ENCODE peak calls at places on chromosome 5, in six cellular contexts. B is endodermal cell, Q is HFF-Myc, A is fibroblast of the aortic adventitia, Z is AG09309, S is thyroid gland. C is an unnamed sample.

GRCh38 chr5:167982-168660 is 23.2 kb upstream of the LRRC14B start:
- DNase-seq in B (no peak), Q (peak; percentile 98), A (peak; percentile 91), Z (peak; percentile 96), S (no peak), C (peak; percentile 98)

GRCh38 chr5:181052928-181053759 is 13.1 kb downstream of the BTNL9 start:
- DNase-seq in B (peak; percentile 70), Q (no peak), A (no peak), Z (no peak), S (no peak), C (no peak)

GRCh38 chr5:136814621-136815378 is 449.5 kb upstream of the TRPC7 start:
- DNase-seq in B (no peak), Q (no peak), A (peak; percentile 82), Z (peak; percentile 52), S (no peak), C (peak; percentile 60)

GRCh38 chr5:54725391-54726280 is 208.1 kb downstream of the SNX18 start:
- DNase-seq in B (no peak), Q (no peak), A (no peak), Z (no peak), S (no peak), C (peak; percentile 20)

GRCh38 chr5:161545701-161546462 is 643 bp downstream of the GABRB2 start:
- DNase-seq in B (peak; percentile 62), Q (no peak), A (peak; percentile 0), Z (no peak), S (no peak), C (no peak)

GRCh38 chr5:9599391-9599790 is 30.8 kb downstream of the TAS2R1 start:
- DNase-seq in B (peak; percentile 91), Q (no peak), A (no peak), Z (no peak), S (no peak), C (no peak)

GRCh38 chr5:81782811-81783210 is 31.9 kb upstream of the SSBP2 start:
- DNase-seq in B (no peak), Q (no peak), A (peak; percentile 27), Z (no peak), S (no peak), C (peak; percentile 17)

GRCh38 chr5:10151656-10152055 is 98.0 kb downstream of the ATPSCKMT start:
- DNase-seq in B (no peak), Q (no peak), A (no peak), Z (no peak), S (no peak), C (no peak)

GRCh38 chr5:37714756-37715155 is 125.1 kb downstream of the GDNF start:
- DNase-seq in B (no peak), Q (no peak), A (no peak), Z (no peak), S (no peak), C (no peak)

GRCh38 chr5:120546922-120547321 is 82.8 kb downstream of the PRR16 start:
- DNase-seq in B (no peak), Q (no peak), A (no peak), Z (no peak), S (no peak), C (no peak)

GRCh38 chr5:143865421-143865820 is 53.5 kb downstream of the HMHB1 start:
- DNase-seq in B (no peak), Q (no peak), A (no peak), Z (no peak), S (peak; percentile 23), C (peak; percentile 34)

GRCh38 chr5:169970911-169971436 is 9.3 kb downstream of the INSYN2B start:
- DNase-seq in B (no peak), Q (peak; percentile 42), A (peak; percentile 78), Z (peak; percentile 27), S (peak; percentile 1), C (peak; percentile 85)

GRCh38 chr5:149268928-149269557 is 2.6 kb upstream of the AFAP1L1 start:
- DNase-seq in B (no peak), Q (peak; percentile 51), A (peak; percentile 74), Z (no peak), S (no peak), C (peak; percentile 71)

GRCh38 chr5:124057815-124058231 is 545.8 kb downstream of the CSNK1G3 start:
- DNase-seq in B (no peak), Q (no peak), A (no peak), Z (no peak), S (no peak), C (no peak)

GRCh38 chr5:146344155-146345118 is 5.8 kb downstream of the POU4F3 start:
- DNase-seq in B (peak; percentile 95), Q (no peak), A (no peak), Z (no peak), S (no peak), C (peak; percentile 7)

GRCh38 chr5:54621048-54621447 is 103.5 kb downstream of the SNX18 start:
- DNase-seq in B (no peak), Q (no peak), A (no peak), Z (no peak), S (no peak), C (no peak)

GRCh38 chr5:175617447-175617846 is 40.4 kb upstream of the HRH2 start:
- DNase-seq in B (peak; percentile 77), Q (no peak), A (no peak), Z (no peak), S (no peak), C (no peak)
- TF ChIP-seq CTCF in B (peak; percentile 80), Q (no peak), A (no peak), Z (no peak), S (no peak), C (no peak)

DNA sequence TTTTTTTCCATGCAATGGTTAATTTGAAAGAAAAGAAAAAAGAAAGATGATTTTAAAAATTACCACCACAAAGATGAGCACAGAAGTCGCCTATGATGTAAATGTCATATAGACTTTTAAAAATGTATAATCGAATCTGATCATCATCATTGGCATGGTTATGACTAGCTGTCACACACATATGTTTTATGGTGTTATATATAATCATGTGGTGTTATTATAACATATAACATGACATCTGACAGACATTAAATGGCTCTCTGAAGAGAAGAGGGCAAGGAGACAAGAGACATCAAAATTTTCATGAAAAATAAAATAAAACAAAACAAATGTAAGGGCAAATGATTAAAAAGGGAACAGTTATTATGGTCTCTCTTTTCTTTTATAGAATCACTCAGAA is 217.5 kb downstream of the TMEM161B start:
- DNase-seq in B (no peak), Q (no peak), A (no peak), Z (no peak), S (no peak), C (no peak)
- H3K4me3 ChIP-seq in B (no peak overlapping the region), Q (no peak overlapping the region), A (no peak overlapping the region), Z (no peak overlapping the region), S (no peak overlapping the region), C (no peak overlapping the region)

GRCh38 chr5:154467655-154468354 is 10.2 kb downstream of the HAND1 start:
- DNase-seq in B (peak; percentile 95), Q (no peak), A (peak; percentile 72), Z (peak; percentile 34), S (peak; percentile 84), C (peak; percentile 75)
- TF ChIP-seq CTCF in B (peak; percentile 97), Q (peak; percentile 90), A (peak; percentile 90), Z (peak; percentile 91), S (peak; percentile 80), C (peak; percentile 87)

GRCh38 chr5:158737536-158738027 is 362.1 kb downstream of the EBF1 start:
- DNase-seq in B (peak; percentile 54), Q (no peak), A (no peak), Z (no peak), S (no peak), C (no peak)
- H3K4me3 ChIP-seq in B (no peak overlapping the region), Q (no peak overlapping the region), A (no peak overlapping the region), Z (no peak overlapping the region), S (no peak overlapping the region), C (no peak overlapping the region)

DNA sequence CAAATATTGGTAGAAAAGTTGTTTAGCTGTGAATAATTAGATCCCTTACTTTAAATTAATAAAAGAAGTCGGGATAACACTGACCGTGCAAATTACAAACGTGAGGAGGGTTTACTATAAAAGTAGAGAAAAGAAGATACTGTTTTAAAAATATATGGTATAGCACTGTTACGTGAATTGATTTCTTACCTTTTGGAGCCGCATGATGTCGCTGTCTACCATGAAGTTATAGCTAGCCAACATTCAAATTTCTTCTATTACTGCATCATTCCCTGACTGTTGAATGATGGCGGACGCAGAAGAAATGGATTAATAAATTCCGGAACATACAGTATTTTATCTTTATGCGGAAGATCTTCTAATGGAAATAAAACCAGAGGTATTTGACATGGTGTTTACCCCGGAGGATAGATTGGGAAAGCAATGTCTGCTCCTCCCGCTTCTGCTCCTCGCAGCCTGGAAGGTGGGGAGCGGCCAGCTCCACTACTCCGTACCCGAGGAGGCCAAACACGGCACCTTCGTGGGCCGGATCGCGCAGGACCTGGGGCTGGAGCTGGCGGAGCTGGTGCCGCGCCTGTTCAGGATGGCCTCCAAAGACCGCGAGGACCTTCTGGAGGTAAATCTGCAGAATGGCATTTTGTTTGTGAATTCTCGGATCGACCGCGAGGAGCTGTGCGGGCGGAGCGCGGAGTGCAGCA is at the start of gene PCDHA6:
- DNase-seq in B (no peak), Q (no peak), A (no peak), Z (no peak), S (no peak), C (peak; percentile 8)
- TF ChIP-seq CTCF in B (peak; percentile 76), Q (no peak), A (no peak), Z (peak; percentile 49), S (no peak), C (no peak)

GRCh38 chr5:79984363-79984762 is 6.7 kb downstream of the MTX3 start:
- DNase-seq in B (no peak), Q (no peak), A (no peak), Z (no peak), S (no peak), C (no peak)
- H3K4me3 ChIP-seq in B (no peak overlapping the region), Q (no peak overlapping the region), A (no peak overlapping the region), Z (no peak overlapping the region), S (no peak overlapping the region), C (no peak overlapping the region)

GRCh38 chr5:111461261-111461671 is 51.1 kb downstream of the STARD4 start:
- DNase-seq in B (peak; percentile 80), Q (no peak), A (peak; percentile 38), Z (no peak), S (no peak), C (peak; percentile 10)
- TF ChIP-seq CTCF in B (peak; percentile 78), Q (peak; percentile 44), A (peak; percentile 72), Z (peak; percentile 92), S (no peak), C (no peak)

DNA sequence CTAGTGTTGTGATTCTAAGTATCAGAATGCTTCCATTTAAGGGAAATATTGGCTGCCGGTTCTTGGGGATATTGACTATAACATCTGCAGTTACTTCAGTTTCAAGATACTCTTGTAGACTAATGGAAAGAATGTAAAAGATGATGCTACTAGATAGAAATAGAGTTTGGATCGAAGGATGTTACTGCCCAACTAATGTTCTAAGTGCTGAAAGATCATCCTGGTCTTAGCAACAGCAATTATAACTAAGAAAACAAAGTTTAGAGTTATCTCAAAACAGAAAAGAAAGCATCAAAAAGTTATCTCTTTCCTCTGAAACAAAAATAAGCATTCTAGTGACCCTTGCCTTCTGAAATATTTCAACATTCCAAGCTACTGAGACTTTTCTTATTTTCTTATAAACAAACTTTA is 49.9 kb downstream of the ITGA1 start:
- DNase-seq in B (no peak), Q (no peak), A (peak; percentile 40), Z (no peak), S (no peak), C (peak; percentile 31)
- H3K4me3 ChIP-seq in B (no peak overlapping the region), Q (no peak overlapping the region), A (no peak overlapping the region), Z (no peak overlapping the region), S (no peak overlapping the region), C (no peak overlapping the region)

C was measured in cardiac fibroblast.